ENCODE peak calls at places on chromosomes 6 and 20, in four cellular contexts. One of them, this sample, is unnamed.

GRCh38 chr6:10759884-10760329 is 12.3 kb downstream of the TMEM14B start:
- DNase-seq in GM20000: no peak
- DNase-seq in lower lobe of right lung: no peak
- DNase-seq in psoas muscle: peak
- DNase-seq in this sample: peak

GRCh38 chr6:49072885-49073620 is 390.0 kb downstream of the MMUT start:
- DNase-seq in GM20000: no peak
- DNase-seq in lower lobe of right lung: no peak
- DNase-seq in psoas muscle: no peak
- DNase-seq in this sample: no peak

GRCh38 chr6:83474309-83474708 is 38.0 kb upstream of the PRSS35 start:
- DNase-seq in GM20000: no peak
- DNase-seq in lower lobe of right lung: no peak
- DNase-seq in psoas muscle: no peak
- DNase-seq in this sample: peak

GRCh38 chr6:134787261-134787871 is 162.5 kb downstream of the ALDH8A1 start:
- DNase-seq in GM20000: no peak
- DNase-seq in lower lobe of right lung: no peak
- DNase-seq in psoas muscle: no peak
- DNase-seq in this sample: peak

GRCh38 chr20:35796556-35796955 is 24.7 kb downstream of the PHF20 start:
- DNase-seq in GM20000: no peak
- DNase-seq in lower lobe of right lung: no peak
- DNase-seq in psoas muscle: no peak
- DNase-seq in this sample: no peak

GRCh38 chr6:56510984-56511531 is 131.6 kb downstream of the DST start:
- DNase-seq in GM20000: no peak
- DNase-seq in lower lobe of right lung: no peak
- DNase-seq in psoas muscle: no peak
- DNase-seq in this sample: no peak

GRCh38 chr20:1964659-1965405 is 29.0 kb downstream of the PDYN start:
- DNase-seq in GM20000: no peak
- DNase-seq in lower lobe of right lung: no peak
- DNase-seq in psoas muscle: no peak
- DNase-seq in this sample: no peak

GRCh38 chr6:15327271-15327670 is 81.4 kb downstream of the JARID2 start:
- DNase-seq in GM20000: peak
- DNase-seq in lower lobe of right lung: no peak
- DNase-seq in psoas muscle: no peak
- DNase-seq in this sample: no peak

GRCh38 chr6:128204621-128205020 is 303.8 kb upstream of the THEMIS start:
- DNase-seq in GM20000: no peak
- DNase-seq in lower lobe of right lung: no peak
- DNase-seq in psoas muscle: no peak
- DNase-seq in this sample: peak

GRCh38 chr6:5446362-5447075 is 185.2 kb downstream of the FARS2 start:
- DNase-seq in GM20000: peak
- DNase-seq in lower lobe of right lung: no peak
- DNase-seq in psoas muscle: no peak
- DNase-seq in this sample: no peak

GRCh38 chr6:132683543-132683942 is 24.6 kb upstream of the TAAR1 start:
- DNase-seq in GM20000: no peak
- DNase-seq in lower lobe of right lung: no peak
- DNase-seq in psoas muscle: no peak
- DNase-seq in this sample: peak

DNA sequence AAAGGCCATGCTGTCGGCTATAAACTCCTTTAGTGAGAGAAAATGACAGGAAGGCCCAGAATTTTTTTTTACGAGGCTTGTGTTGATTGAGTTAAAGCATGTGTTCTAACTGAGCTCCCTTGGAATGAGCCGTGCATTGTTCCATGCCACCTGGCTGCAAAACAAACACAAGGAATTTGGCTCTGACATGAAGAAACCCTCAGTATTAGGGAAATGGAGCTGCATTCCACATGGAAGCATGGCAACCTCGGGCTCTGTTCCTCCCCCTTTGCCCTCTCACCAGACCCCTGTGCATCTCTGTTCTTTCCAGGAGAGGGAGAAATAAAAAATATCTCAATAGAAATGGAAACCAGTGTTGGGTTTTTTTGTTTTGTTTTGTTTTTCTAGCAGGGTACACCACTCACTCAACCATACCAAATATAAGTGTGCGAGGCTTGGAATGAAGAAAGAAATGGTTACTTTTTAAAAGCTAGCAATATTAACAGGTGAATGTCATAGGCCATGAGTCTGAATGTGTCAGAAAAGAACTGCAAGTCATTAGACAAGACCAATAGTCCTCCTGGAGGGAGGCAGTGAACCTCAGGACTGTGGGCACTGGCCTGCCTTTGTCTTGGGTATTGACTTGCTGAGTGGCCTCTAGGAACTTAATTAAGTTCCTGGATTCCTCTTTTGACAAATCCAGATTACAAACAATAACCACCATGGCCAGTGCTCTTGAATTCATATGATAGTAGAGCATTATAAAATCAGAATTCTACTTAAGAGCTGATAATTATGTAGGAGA is 935.1 kb downstream of the KIF16B start:
- DNase-seq in GM20000: no peak
- DNase-seq in lower lobe of right lung: no peak
- DNase-seq in psoas muscle: no peak
- DNase-seq in this sample: peak
- TF ChIP-seq CTCF in GM20000: no peak
- TF ChIP-seq CTCF in lower lobe of right lung: no peak
- TF ChIP-seq CTCF in psoas muscle: no peak
- TF ChIP-seq CTCF in this sample: no peak

DNA sequence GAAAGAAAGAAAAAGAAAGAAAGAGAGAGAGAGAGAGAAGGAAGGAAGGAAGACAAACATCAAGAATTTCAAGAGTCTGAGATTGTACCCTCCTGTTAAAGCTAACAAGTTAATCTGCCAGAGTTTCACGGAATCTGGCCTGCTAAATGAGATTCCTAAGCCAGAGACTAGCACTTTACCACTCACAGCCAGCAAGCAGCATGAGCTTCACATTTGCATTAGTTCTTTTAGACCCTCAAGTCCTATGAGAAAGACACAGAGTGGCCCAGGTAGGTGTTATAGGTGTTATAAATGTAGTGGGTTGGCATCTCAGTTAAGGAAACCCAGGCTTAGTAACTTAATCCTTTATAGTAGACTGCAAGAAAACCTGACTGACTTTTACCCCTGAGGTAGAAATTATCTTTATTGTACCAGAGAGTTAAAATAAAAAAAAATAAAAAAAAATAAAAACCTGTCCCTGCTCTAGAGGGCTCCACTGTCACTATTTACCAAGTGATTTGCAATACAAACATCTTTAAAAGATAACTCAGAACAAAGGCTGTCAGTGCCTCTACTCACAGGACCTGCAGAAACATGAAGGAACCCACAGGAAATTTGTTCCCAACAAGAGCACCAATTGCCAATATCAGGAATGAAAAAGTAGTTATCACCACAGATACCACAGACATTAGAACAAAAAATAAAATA is 9.7 kb upstream of the IBTK start:
- DNase-seq in GM20000: no peak
- DNase-seq in lower lobe of right lung: no peak
- DNase-seq in psoas muscle: no peak
- DNase-seq in this sample: no peak
- TF ChIP-seq CTCF in GM20000: no peak
- TF ChIP-seq CTCF in lower lobe of right lung: no peak
- TF ChIP-seq CTCF in psoas muscle: no peak
- TF ChIP-seq CTCF in this sample: no peak

GRCh38 chr20:17542993-17543412 is 11.8 kb upstream of the BFSP1 start:
- DNase-seq in GM20000: no peak
- DNase-seq in lower lobe of right lung: no peak
- DNase-seq in psoas muscle: no peak
- DNase-seq in this sample: peak
- TF ChIP-seq CTCF in GM20000: no peak
- TF ChIP-seq CTCF in lower lobe of right lung: no peak
- TF ChIP-seq CTCF in psoas muscle: no peak
- TF ChIP-seq CTCF in this sample: no peak

GRCh38 chr6:68226460-68226859 is 408.6 kb upstream of the ADGRB3 start:
- DNase-seq in GM20000: no peak
- DNase-seq in lower lobe of right lung: no peak
- DNase-seq in psoas muscle: no peak
- DNase-seq in this sample: no peak
- TF ChIP-seq CTCF in GM20000: peak
- TF ChIP-seq CTCF in lower lobe of right lung: no peak
- TF ChIP-seq CTCF in psoas muscle: no peak
- TF ChIP-seq CTCF in this sample: no peak

GRCh38 chr6:31193206-31193605 is 22.7 kb upstream of the POU5F1 start:
- DNase-seq in GM20000: no peak
- DNase-seq in lower lobe of right lung: no peak
- DNase-seq in psoas muscle: no peak
- DNase-seq in this sample: no peak
- TF ChIP-seq CTCF in GM20000: no peak
- TF ChIP-seq CTCF in lower lobe of right lung: no peak
- TF ChIP-seq CTCF in psoas muscle: no peak
- TF ChIP-seq CTCF in this sample: no peak

DNA sequence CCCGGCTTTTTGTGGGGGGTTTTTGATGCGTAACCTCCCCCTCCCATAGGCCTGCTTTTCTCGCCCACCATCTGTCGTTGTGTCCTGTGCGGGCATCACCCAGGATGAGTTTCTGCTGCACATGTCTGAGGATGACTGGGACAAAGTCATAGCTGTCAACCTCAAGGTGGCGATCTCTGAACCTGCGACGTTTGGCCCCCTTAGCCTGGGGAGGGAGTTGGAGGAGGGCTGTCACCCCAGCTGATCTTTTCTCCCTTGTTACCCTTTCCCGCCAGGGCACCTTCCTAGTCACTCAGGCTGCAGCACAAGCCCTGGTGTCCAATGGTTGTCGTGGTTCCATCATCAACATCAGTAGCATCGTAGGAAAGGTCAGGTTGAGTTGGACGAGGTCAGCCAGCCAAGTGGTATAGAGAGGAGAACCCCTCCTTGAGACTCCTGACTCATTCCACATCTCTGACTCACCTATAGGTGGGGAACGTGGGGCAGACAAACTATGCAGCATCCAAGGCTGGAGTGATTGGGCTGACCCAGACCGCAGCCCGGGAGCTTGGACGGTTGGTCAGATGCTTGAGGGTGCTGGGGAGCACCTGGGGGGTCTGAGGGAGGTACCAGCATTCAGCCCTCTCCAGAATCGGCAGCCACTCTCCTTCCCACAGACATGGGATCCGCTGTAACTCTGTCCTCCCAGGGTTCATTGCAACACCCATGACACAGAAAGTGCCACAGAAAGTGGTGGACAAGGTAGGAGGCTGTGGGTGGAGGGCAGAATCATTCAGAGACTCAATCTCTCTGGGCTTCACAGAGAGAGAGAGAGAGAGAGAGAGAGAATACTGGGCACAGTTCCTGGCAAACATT is 944 bp downstream of the HSD17B8 start:
- DNase-seq in GM20000: peak
- DNase-seq in lower lobe of right lung: no peak
- DNase-seq in psoas muscle: no peak
- DNase-seq in this sample: peak
- TF ChIP-seq CTCF in GM20000: peak
- TF ChIP-seq CTCF in lower lobe of right lung: no peak
- TF ChIP-seq CTCF in psoas muscle: no peak
- TF ChIP-seq CTCF in this sample: peak